ENCODE peak calls at places on chromosomes 16 and 17, in six cellular contexts. One of them, this sample, is unnamed.

GRCh38 chr17:76275382-76276068 is 10.4 kb downstream of the UBALD2 start:
- DNase-seq in HCT116: no peak
- DNase-seq in cardiac fibroblast: no peak
- DNase-seq in nephron progenitor cell: no peak
- DNase-seq in GM13977: no peak
- DNase-seq in sigmoid colon: no peak
- DNase-seq in this sample: no peak

GRCh38 chr17:6526362-6527152 is 29.8 kb downstream of the PITPNM3 start:
- DNase-seq in HCT116: no peak
- DNase-seq in cardiac fibroblast: peak; percentile 16
- DNase-seq in nephron progenitor cell: no peak
- DNase-seq in GM13977: no peak
- DNase-seq in sigmoid colon: peak; percentile 20
- DNase-seq in this sample: no peak

GRCh38 chr17:40319651-40320550 is 10.9 kb downstream of the RARA start:
- DNase-seq in HCT116: no peak
- DNase-seq in cardiac fibroblast: no peak
- DNase-seq in nephron progenitor cell: no peak
- DNase-seq in GM13977: no peak
- DNase-seq in sigmoid colon: no peak
- DNase-seq in this sample: no peak

GRCh38 chr17:45086865-45087495 is 25.9 kb downstream of the NMT1 start:
- DNase-seq in HCT116: no peak
- DNase-seq in cardiac fibroblast: no peak
- DNase-seq in nephron progenitor cell: no peak
- DNase-seq in GM13977: no peak
- DNase-seq in sigmoid colon: no peak
- DNase-seq in this sample: no peak

GRCh38 chr16:75377971-75378386 is 55.3 kb downstream of the CFDP1 start:
- DNase-seq in HCT116: no peak
- DNase-seq in cardiac fibroblast: peak; percentile 98
- DNase-seq in nephron progenitor cell: peak; percentile 7
- DNase-seq in GM13977: no peak
- DNase-seq in sigmoid colon: no peak
- DNase-seq in this sample: peak; percentile 28

GRCh38 chr17:59666235-59666634 is 41.0 kb downstream of the PTRH2 start:
- DNase-seq in HCT116: no peak
- DNase-seq in cardiac fibroblast: peak; percentile 8
- DNase-seq in nephron progenitor cell: no peak
- DNase-seq in GM13977: no peak
- DNase-seq in sigmoid colon: no peak
- DNase-seq in this sample: no peak

GRCh38 chr16:81174644-81175324 is 63.7 kb upstream of the BCO1 start:
- DNase-seq in HCT116: no peak
- DNase-seq in cardiac fibroblast: peak; percentile 11
- DNase-seq in nephron progenitor cell: no peak
- DNase-seq in GM13977: no peak
- DNase-seq in sigmoid colon: no peak
- DNase-seq in this sample: no peak

GRCh38 chr17:11682646-11683045 is 84.4 kb downstream of the DNAH9 start:
- DNase-seq in HCT116: no peak
- DNase-seq in cardiac fibroblast: no peak
- DNase-seq in nephron progenitor cell: no peak
- DNase-seq in GM13977: no peak
- DNase-seq in sigmoid colon: no peak
- DNase-seq in this sample: no peak

GRCh38 chr16:28090646-28091377 is 27.3 kb upstream of the GSG1L start:
- DNase-seq in HCT116: no peak
- DNase-seq in cardiac fibroblast: no peak
- DNase-seq in nephron progenitor cell: no peak
- DNase-seq in GM13977: no peak
- DNase-seq in sigmoid colon: no peak
- DNase-seq in this sample: peak; percentile 38

GRCh38 chr16:86508028-86508946 is 2.0 kb upstream of the FOXF1 start:
- DNase-seq in HCT116: no peak
- DNase-seq in cardiac fibroblast: peak; percentile 18
- DNase-seq in nephron progenitor cell: no peak
- DNase-seq in GM13977: no peak
- DNase-seq in sigmoid colon: no peak
- DNase-seq in this sample: no peak

GRCh38 chr17:60173304-60173807 is 23.6 kb downstream of the CA4 start:
- DNase-seq in HCT116: no peak
- DNase-seq in cardiac fibroblast: no peak
- DNase-seq in nephron progenitor cell: no peak
- DNase-seq in GM13977: no peak
- DNase-seq in sigmoid colon: no peak
- DNase-seq in this sample: no peak

GRCh38 chr17:73749337-73749807 is 105.1 kb upstream of the SDK2 start:
- DNase-seq in HCT116: no peak
- DNase-seq in cardiac fibroblast: no peak
- DNase-seq in nephron progenitor cell: no peak
- DNase-seq in GM13977: no peak
- DNase-seq in sigmoid colon: no peak
- DNase-seq in this sample: no peak

GRCh38 chr17:62605588-62605987 is 21.9 kb upstream of the MRC2 start:
- DNase-seq in HCT116: no peak
- DNase-seq in cardiac fibroblast: no peak
- DNase-seq in nephron progenitor cell: no peak
- DNase-seq in GM13977: no peak
- DNase-seq in sigmoid colon: no peak
- DNase-seq in this sample: no peak

GRCh38 chr16:68384293-68385255 is 63.7 kb downstream of the SMPD3 start:
- DNase-seq in HCT116: no peak
- DNase-seq in cardiac fibroblast: no peak
- DNase-seq in nephron progenitor cell: no peak
- DNase-seq in GM13977: no peak
- DNase-seq in sigmoid colon: no peak
- DNase-seq in this sample: no peak

GRCh38 chr16:10210979-10211378 is 28.8 kb upstream of the GRIN2A start:
- DNase-seq in HCT116: no peak
- DNase-seq in cardiac fibroblast: no peak
- DNase-seq in nephron progenitor cell: no peak
- DNase-seq in GM13977: no peak
- DNase-seq in sigmoid colon: no peak
- DNase-seq in this sample: no peak

GRCh38 chr17:15321556-15322250 is 19.7 kb downstream of the TEKT3 start:
- DNase-seq in HCT116: no peak
- DNase-seq in cardiac fibroblast: peak; percentile 15
- DNase-seq in nephron progenitor cell: no peak
- DNase-seq in GM13977: no peak
- DNase-seq in sigmoid colon: no peak
- DNase-seq in this sample: no peak

GRCh38 chr17:68097161-68097805 is 61.7 kb downstream of the KPNA2 start:
- DNase-seq in HCT116: no peak
- DNase-seq in cardiac fibroblast: no peak
- DNase-seq in nephron progenitor cell: no peak
- DNase-seq in GM13977: no peak
- DNase-seq in sigmoid colon: no peak
- DNase-seq in this sample: no peak

GRCh38 chr16:11101695-11102522 is 154.1 kb downstream of the SOCS1 start:
- DNase-seq in HCT116: no peak
- DNase-seq in cardiac fibroblast: peak; percentile 87
- DNase-seq in nephron progenitor cell: no peak
- DNase-seq in GM13977: no peak
- DNase-seq in sigmoid colon: no peak
- DNase-seq in this sample: no peak

DNA sequence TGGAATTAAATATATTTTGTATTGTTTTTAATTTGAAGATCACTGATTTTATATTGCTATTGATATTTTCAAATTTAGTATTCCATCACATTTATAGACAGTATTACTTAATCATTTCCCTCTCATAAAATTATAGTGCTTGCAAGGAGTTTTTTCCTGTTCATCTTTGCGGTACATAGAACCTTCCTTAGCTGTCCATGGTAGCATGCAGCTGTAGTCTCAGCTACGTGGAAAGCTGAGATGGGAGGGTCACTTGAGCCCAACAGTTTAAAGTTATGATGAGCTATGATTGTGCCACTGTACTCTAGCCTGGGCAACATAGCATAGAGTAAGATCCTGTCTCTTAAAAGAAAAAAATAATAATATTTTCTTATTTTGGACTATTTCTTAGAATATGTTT is 215.8 kb upstream of the CHMP6 start:
- DNase-seq in HCT116: no peak
- DNase-seq in cardiac fibroblast: no peak
- DNase-seq in nephron progenitor cell: no peak
- DNase-seq in GM13977: no peak
- DNase-seq in sigmoid colon: no peak
- DNase-seq in this sample: no peak
- TF ChIP-seq CTCF in HCT116: no peak
- TF ChIP-seq CTCF in cardiac fibroblast: no peak
- TF ChIP-seq CTCF in nephron progenitor cell: no peak
- TF ChIP-seq CTCF in GM13977: no peak
- TF ChIP-seq CTCF in sigmoid colon: no peak
- TF ChIP-seq CTCF in this sample: no peak

GRCh38 chr16:58507195-58507962 is 7.4 kb downstream of the NDRG4 start:
- DNase-seq in HCT116: no peak
- DNase-seq in cardiac fibroblast: no peak
- DNase-seq in nephron progenitor cell: no peak
- DNase-seq in GM13977: no peak
- DNase-seq in sigmoid colon: peak; percentile 60
- DNase-seq in this sample: no peak
- TF ChIP-seq CTCF in HCT116: no peak
- TF ChIP-seq CTCF in cardiac fibroblast: no peak
- TF ChIP-seq CTCF in nephron progenitor cell: no peak
- TF ChIP-seq CTCF in GM13977: no peak
- TF ChIP-seq CTCF in sigmoid colon: no peak
- TF ChIP-seq CTCF in this sample: no peak

GRCh38 chr16:2537451-2538379 is at the start of gene PDPK1:
- DNase-seq in HCT116: peak; percentile 84
- DNase-seq in cardiac fibroblast: peak; percentile 97
- DNase-seq in nephron progenitor cell: peak; percentile 88
- DNase-seq in GM13977: peak; percentile 98
- DNase-seq in sigmoid colon: peak; percentile 97
- DNase-seq in this sample: peak; percentile 95
- TF ChIP-seq CTCF in HCT116: no peak
- TF ChIP-seq CTCF in cardiac fibroblast: no peak
- TF ChIP-seq CTCF in nephron progenitor cell: no peak
- TF ChIP-seq CTCF in GM13977: no peak
- TF ChIP-seq CTCF in sigmoid colon: no peak
- TF ChIP-seq CTCF in this sample: no peak

GRCh38 chr16:19578378-19578851 is 22.9 kb downstream of the VPS35L start:
- DNase-seq in HCT116: no peak
- DNase-seq in cardiac fibroblast: peak; percentile 20
- DNase-seq in nephron progenitor cell: no peak
- DNase-seq in GM13977: no peak
- DNase-seq in sigmoid colon: peak; percentile 78
- DNase-seq in this sample: no peak

GRCh38 chr16:19573997-19574396 is 18.5 kb downstream of the VPS35L start:
- DNase-seq in HCT116: no peak
- DNase-seq in cardiac fibroblast: no peak
- DNase-seq in nephron progenitor cell: no peak
- DNase-seq in GM13977: no peak
- DNase-seq in sigmoid colon: no peak
- DNase-seq in this sample: no peak

DNA sequence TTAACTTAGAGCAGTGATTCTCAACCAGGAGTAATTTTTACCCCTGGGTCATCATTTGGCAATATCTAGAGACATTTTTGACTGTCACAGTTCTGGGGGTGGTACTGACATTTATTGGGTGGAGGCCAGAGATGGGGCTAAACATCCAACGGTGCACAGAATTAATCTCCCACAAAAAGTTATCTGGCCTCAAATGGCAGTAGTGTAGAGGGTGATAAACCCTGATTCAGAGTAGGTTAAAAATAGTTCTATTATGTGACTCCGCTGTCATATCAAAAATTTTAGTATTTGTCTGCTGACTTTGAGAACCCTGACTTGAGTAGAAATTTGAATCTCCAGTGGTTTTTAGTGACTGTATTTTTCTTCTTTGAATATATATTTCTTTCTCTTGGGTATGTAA is 19.1 kb downstream of the VPS35L start:
- DNase-seq in HCT116: no peak
- DNase-seq in cardiac fibroblast: no peak
- DNase-seq in nephron progenitor cell: no peak
- DNase-seq in GM13977: no peak
- DNase-seq in sigmoid colon: no peak
- DNase-seq in this sample: no peak
- TF ChIP-seq CTCF in HCT116: no peak
- TF ChIP-seq CTCF in cardiac fibroblast: no peak
- TF ChIP-seq CTCF in nephron progenitor cell: no peak
- TF ChIP-seq CTCF in GM13977: no peak
- TF ChIP-seq CTCF in sigmoid colon: no peak
- TF ChIP-seq CTCF in this sample: no peak

GRCh38 chr17:4542726-4543191 is 12.4 kb downstream of the MYBBP1A start:
- DNase-seq in HCT116: no peak
- DNase-seq in cardiac fibroblast: no peak
- DNase-seq in nephron progenitor cell: no peak
- DNase-seq in GM13977: no peak
- DNase-seq in sigmoid colon: peak; percentile 52
- DNase-seq in this sample: peak; percentile 14

GRCh38 chr17:4540224-4541040 is 14.8 kb downstream of the MYBBP1A start:
- DNase-seq in HCT116: no peak
- DNase-seq in cardiac fibroblast: no peak
- DNase-seq in nephron progenitor cell: no peak
- DNase-seq in GM13977: no peak
- DNase-seq in sigmoid colon: peak; percentile 66
- DNase-seq in this sample: peak; percentile 50

GRCh38 chr17:4541041-4541327 is 14.2 kb downstream of the MYBBP1A start:
- DNase-seq in HCT116: no peak
- DNase-seq in cardiac fibroblast: no peak
- DNase-seq in nephron progenitor cell: no peak
- DNase-seq in GM13977: no peak
- DNase-seq in sigmoid colon: no peak
- DNase-seq in this sample: no peak

GRCh38 chr17:4542003-4542725 is 13.0 kb downstream of the MYBBP1A start:
- DNase-seq in HCT116: no peak
- DNase-seq in cardiac fibroblast: no peak
- DNase-seq in nephron progenitor cell: no peak
- DNase-seq in GM13977: no peak
- DNase-seq in sigmoid colon: peak; percentile 54
- DNase-seq in this sample: peak; percentile 7

GRCh38 chr17:4541328-4542002 is 13.7 kb downstream of the MYBBP1A start:
- DNase-seq in HCT116: no peak
- DNase-seq in cardiac fibroblast: no peak
- DNase-seq in nephron progenitor cell: no peak
- DNase-seq in GM13977: no peak
- DNase-seq in sigmoid colon: peak; percentile 63
- DNase-seq in this sample: peak; percentile 54
- TF ChIP-seq CTCF in HCT116: no peak
- TF ChIP-seq CTCF in cardiac fibroblast: no peak
- TF ChIP-seq CTCF in nephron progenitor cell: no peak
- TF ChIP-seq CTCF in GM13977: no peak
- TF ChIP-seq CTCF in sigmoid colon: no peak
- TF ChIP-seq CTCF in this sample: no peak

GRCh38 chr17:20159406-20160075 is 150.4 kb downstream of the SPECC1 start:
- DNase-seq in HCT116: no peak
- DNase-seq in cardiac fibroblast: peak; percentile 9
- DNase-seq in nephron progenitor cell: no peak
- DNase-seq in GM13977: no peak
- DNase-seq in sigmoid colon: no peak
- DNase-seq in this sample: no peak
- TF ChIP-seq CTCF in HCT116: no peak
- TF ChIP-seq CTCF in cardiac fibroblast: no peak
- TF ChIP-seq CTCF in nephron progenitor cell: no peak
- TF ChIP-seq CTCF in GM13977: no peak
- TF ChIP-seq CTCF in sigmoid colon: no peak
- TF ChIP-seq CTCF in this sample: no peak

DNA sequence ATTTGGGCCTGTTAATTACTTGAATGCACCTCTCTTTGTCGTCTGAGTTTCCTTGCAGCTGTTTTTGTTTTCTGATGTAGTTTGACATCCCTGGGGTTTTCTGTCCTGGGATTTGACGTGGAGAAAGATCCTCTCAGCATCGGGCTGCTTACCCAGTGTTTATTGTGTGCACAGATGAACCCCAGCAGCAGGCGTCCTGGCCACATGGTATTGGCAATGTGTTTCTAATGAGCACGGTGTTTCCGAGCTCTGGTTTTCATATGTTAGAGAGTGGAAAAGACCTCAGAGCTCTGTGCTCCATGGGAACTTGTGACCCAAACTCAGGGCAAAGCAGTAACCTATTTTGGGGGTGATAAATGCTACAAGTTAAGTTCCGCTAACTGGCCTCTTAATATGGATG is 191.2 kb upstream of the IRX3 start:
- DNase-seq in HCT116: no peak
- DNase-seq in cardiac fibroblast: no peak
- DNase-seq in nephron progenitor cell: no peak
- DNase-seq in GM13977: no peak
- DNase-seq in sigmoid colon: no peak
- DNase-seq in this sample: no peak
- TF ChIP-seq CTCF in HCT116: no peak
- TF ChIP-seq CTCF in cardiac fibroblast: no peak
- TF ChIP-seq CTCF in nephron progenitor cell: no peak
- TF ChIP-seq CTCF in GM13977: no peak
- TF ChIP-seq CTCF in sigmoid colon: no peak
- TF ChIP-seq CTCF in this sample: no peak